ENCODE peak calls at places on chromosome 16, in eight cellular contexts. Q is endothelial cell, P is IMR-90, D is B cell, A is A549, L is fibroblast of mammary gland, V is heart left ventricle, C is NB4. X is an unnamed sample.

GRCh38 chr16:16945207-16945606 is 525.6 kb downstream of the XYLT1 start:
- DNase-seq in P (no peak), Q (no peak), V (no peak), C (no peak), D (no peak), A (no peak), L (no peak), X (no peak)

GRCh38 chr16:23365602-23366240 is 63.6 kb downstream of the SCNN1B start:
- DNase-seq in A (no peak), Q (peak; percentile 10), D (no peak), C (peak; percentile 19), L (no peak), P (no peak), V (no peak), X (no peak)

GRCh38 chr16:10362077-10362863 is 23.6 kb upstream of the ATF7IP2 start:
- DNase-seq in V (no peak), D (peak; percentile 54), L (no peak), C (peak; percentile 92), A (no peak), Q (no peak), P (no peak), X (no peak)

GRCh38 chr16:46949216-46949892 is 24.1 kb downstream of the DNAJA2 start:
- DNase-seq in P (no peak), L (no peak), D (no peak), Q (no peak), V (no peak), C (no peak), A (no peak), X (no peak)

GRCh38 chr16:11417487-11417886 is 72.2 kb downstream of the RMI2 start:
- DNase-seq in Q (no peak), L (no peak), V (peak; percentile 69), A (no peak), P (no peak), C (no peak), D (no peak), X (no peak)

GRCh38 chr16:88533381-88533831 is 36.8 kb upstream of the ZC3H18 start:
- DNase-seq in P (peak; percentile 47), D (no peak), C (no peak), A (no peak), Q (no peak), L (peak; percentile 31), V (no peak), X (no peak)

GRCh38 chr16:88519938-88520653 is 50.1 kb upstream of the ZC3H18 start:
- DNase-seq in D (no peak), Q (no peak), V (no peak), L (no peak), P (no peak), C (no peak), A (no peak), X (no peak)

GRCh38 chr16:52123063-52123839 is 423.7 kb downstream of the TOX3 start:
- DNase-seq in A (no peak), P (no peak), L (no peak), Q (no peak), C (no peak), D (no peak), V (no peak), X (no peak)

GRCh38 chr16:80852261-80852872 is 48.0 kb upstream of the CDYL2 start:
- DNase-seq in V (no peak), A (peak; percentile 28), Q (peak; percentile 52), D (peak; percentile 8), P (peak; percentile 28), L (peak; percentile 38), C (peak; percentile 44), X (no peak)
- TF ChIP-seq CTCF in V (no peak), A (peak; percentile 34), Q (peak; percentile 77), D (peak; percentile 22), P (peak; percentile 27), L (peak; percentile 53), C (peak; percentile 61), X (peak; percentile 52)

GRCh38 chr16:85659805-85660511 is 28.8 kb downstream of the GINS2 start:
- DNase-seq in C (peak; percentile 80), L (peak; percentile 50), Q (peak; percentile 94), V (peak; percentile 72), D (peak; percentile 74), P (peak; percentile 41), A (peak; percentile 88), X (no peak)
- TF ChIP-seq CTCF in C (peak; percentile 99), L (peak; percentile 88), Q (peak; percentile 87), V (peak; percentile 90), D (peak; percentile 90), P (peak; percentile 78), A (peak; percentile 72), X (peak; percentile 92)

GRCh38 chr16:1784977-1785845 is 2.5 kb downstream of the NUBP2 start:
- DNase-seq in V (peak; percentile 17), P (no peak), C (no peak), L (no peak), A (no peak), D (no peak), Q (peak; percentile 2), X (no peak)
- TF ChIP-seq CTCF in V (no peak), P (no peak), C (no peak), L (no peak), A (no peak), D (no peak), Q (no peak), X (no peak)

GRCh38 chr16:84205976-84206691 is 15.2 kb downstream of the ADAD2 start:
- DNase-seq in Q (no peak), P (no peak), D (no peak), L (no peak), A (no peak), C (no peak), V (no peak), X (no peak)

GRCh38 chr16:84212154-84212553 is 21.2 kb downstream of the ADAD2 start:
- DNase-seq in C (no peak), A (no peak), V (no peak), Q (no peak), D (no peak), P (no peak), L (no peak), X (no peak)

GRCh38 chr16:84209989-84210388 is 19.0 kb downstream of the ADAD2 start:
- DNase-seq in L (no peak), D (no peak), Q (no peak), P (peak; percentile 15), C (peak; percentile 33), V (no peak), A (no peak), X (no peak)

GRCh38 chr16:84207266-84207665 is 16.3 kb downstream of the ADAD2 start:
- DNase-seq in P (no peak), Q (no peak), L (no peak), A (no peak), D (no peak), C (no peak), V (no peak), X (no peak)

GRCh38 chr16:84207869-84208268 is 16.9 kb downstream of the ADAD2 start:
- DNase-seq in L (no peak), Q (no peak), V (no peak), A (no peak), C (no peak), D (no peak), P (no peak), X (no peak)
- TF ChIP-seq CTCF in L (no peak), Q (no peak), V (no peak), A (no peak), C (no peak), D (no peak), P (no peak), X (no peak)

DNA sequence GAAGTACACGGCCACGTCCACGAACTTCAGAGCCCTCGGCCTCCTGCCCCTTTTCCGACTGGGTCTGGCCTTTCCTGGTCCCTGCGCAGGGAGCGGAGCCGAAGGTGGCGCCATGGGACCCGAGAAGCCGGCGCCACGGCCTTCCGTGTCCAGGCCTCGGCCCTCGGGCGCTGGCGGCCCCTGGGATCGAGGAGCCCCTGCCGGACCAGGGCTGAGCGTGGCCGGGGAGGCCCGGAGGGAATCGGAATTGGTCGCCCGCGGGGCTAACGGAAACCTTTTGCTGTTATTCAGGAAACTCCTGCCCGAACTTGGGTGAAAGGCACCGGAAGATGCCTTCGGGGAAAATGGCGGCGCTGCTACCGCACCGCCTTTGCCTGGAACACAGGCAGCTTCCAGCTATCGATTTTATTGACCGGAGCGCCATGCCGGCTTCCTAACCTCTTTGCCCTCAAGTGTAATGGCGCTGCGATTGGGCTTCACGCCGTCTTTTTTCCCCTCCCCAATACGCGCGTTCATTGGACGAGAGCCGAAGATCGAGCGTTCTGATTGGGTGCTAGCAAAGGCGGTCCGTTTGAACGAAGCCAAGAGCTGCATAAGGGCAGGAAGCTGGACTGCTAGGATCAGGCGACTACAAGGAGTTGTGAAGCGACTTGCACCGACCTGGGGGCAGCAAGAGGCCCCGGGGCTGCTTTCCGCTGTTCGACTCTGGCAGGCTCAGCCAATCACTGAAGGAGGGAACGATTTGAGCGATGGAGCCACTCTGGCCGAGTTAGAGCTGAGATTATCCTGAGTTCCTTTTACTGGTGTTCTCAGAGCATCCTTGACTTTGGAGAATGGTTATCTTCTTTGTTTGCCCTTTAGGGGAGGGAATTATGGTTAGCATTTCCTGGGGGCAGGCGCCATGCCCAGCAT is at the start of gene ZNF689:
- DNase-seq in Q (peak; percentile 93), C (peak; percentile 98), P (peak; percentile 96), D (peak; percentile 94), L (peak; percentile 97), A (peak; percentile 98), V (peak; percentile 93), X (peak; percentile 94)
- TF ChIP-seq CTCF in Q (no peak), C (no peak), P (peak; percentile 4), D (no peak), L (no peak), A (no peak), V (no peak), X (no peak)

DNA sequence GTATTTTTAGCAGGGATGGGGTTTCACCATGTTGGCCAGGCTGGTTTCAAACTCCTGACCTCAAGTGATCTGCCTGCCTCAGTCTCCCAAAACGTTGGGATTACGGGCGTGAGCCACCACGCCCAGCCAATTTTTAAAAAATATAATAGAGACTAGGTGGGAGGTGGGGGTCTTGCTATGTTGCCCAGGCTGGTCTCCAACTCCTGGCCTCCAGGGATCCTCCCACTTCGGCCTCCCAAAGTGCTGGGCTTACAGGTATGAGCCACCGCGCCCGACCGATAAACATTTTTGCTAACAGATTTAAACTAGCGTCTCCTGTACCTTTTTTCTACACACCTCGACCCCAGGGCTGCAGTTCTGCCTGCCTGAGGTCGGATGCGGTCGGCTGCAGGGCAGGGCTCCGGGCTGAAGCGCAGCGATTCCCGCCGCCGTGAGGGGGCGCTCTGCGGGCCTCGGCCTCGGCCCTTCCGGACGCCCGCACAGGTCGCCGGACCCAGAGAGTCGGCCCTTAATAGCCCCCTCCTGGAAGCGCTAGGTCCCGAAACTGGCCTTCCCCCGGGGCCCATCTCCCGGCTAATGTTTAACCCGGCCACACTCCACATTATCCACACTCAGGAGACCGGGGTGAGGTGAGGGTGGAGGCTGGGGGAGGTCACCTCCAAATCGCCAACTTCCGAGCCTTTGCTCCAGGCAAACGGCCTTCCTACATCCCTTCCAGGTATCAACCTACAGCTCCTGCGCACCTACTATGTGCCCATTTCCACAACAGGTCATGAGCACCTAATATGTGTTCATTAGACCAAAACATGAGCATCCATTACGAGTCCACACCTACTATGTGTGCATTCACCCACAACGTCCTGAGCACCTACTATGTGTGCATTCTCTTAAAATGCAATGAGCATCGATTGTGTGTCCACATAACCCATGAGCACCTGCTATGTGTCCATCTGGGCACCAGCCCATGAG is 2.0 kb upstream of the GLIS2 start:
- DNase-seq in D (no peak), Q (peak; percentile 86), C (peak; percentile 58), P (no peak), V (no peak), L (peak; percentile 35), A (peak; percentile 97), X (no peak)
- TF ChIP-seq CTCF in D (peak; percentile 48), Q (peak; percentile 81), C (peak; percentile 50), P (peak; percentile 47), V (peak; percentile 71), L (no peak), A (peak; percentile 91), X (peak; percentile 82)

X was measured in CD14-positive monocyte.